ENCODE peak calls at places on chromosome 14, in ten cellular contexts. R is K562; L is RWPE2; K is colonic mucosa; N is IMR-90; O is tibial nerve; E is progenitor cell of endocrine pancreas; M is D721Med; V is CD4-positive, alpha-beta T cell; D is cardiac fibroblast. U is an unnamed sample.

GRCh38 chr14:58992935-58993334 is 195.5 kb upstream of the DAAM1 start:
- DNase-seq in N (no peak), D (no peak), K (no peak), E (no peak), R (no peak), M (no peak), O (no peak), V (no peak), L (no peak), U (no peak)

GRCh38 chr14:29274890-29275651 is 508.5 kb downstream of the FOXG1 start:
- DNase-seq in O (no peak), V (no peak), E (no peak), R (no peak), N (no peak), D (no peak), L (no peak), K (no peak), M (no peak), U (no peak)

GRCh38 chr14:105411017-105411941 is 8.3 kb upstream of the MTA1 start:
- DNase-seq in V (no peak), D (peak), N (peak), O (no peak), E (no peak), M (peak), K (no peak), L (peak), R (peak), U (peak)

GRCh38 chr14:23626946-23627345 is 9.2 kb upstream of the DHRS2 start:
- DNase-seq in V (no peak), L (no peak), E (no peak), D (no peak), R (no peak), O (no peak), K (no peak), M (no peak), N (no peak), U (no peak)

GRCh38 chr14:100640481-100641273 is 53.5 kb upstream of the BEGAIN start:
- DNase-seq in R (no peak), M (no peak), N (peak), O (no peak), D (no peak), K (no peak), L (no peak), E (no peak), V (peak), U (no peak)

GRCh38 chr14:22502007-22502406 is 87.0 kb downstream of the DAD1 start:
- DNase-seq in V (no peak), L (no peak), K (peak), D (no peak), M (no peak), N (no peak), R (no peak), E (no peak), O (no peak), U (no peak)

GRCh38 chr14:74875941-74876913 is at the start of gene PROX2:
- DNase-seq in D (peak), L (no peak), K (no peak), V (peak), O (no peak), M (no peak), R (no peak), N (no peak), E (no peak), U (peak)

GRCh38 chr14:75561013-75561432 is 17.4 kb upstream of the FLVCR2 start:
- DNase-seq in R (peak), N (peak), V (peak), K (peak), D (peak), E (peak), M (peak), O (peak), L (peak), U (peak)

GRCh38 chr14:76352639-76353281 is 23.2 kb upstream of the ESRRB start:
- DNase-seq in E (peak), L (no peak), M (peak), R (peak), K (peak), O (peak), D (peak), N (peak), V (peak), U (peak)

GRCh38 chr14:25132734-25133422 is 82.9 kb upstream of the STXBP6 start:
- DNase-seq in N (peak), K (peak), D (peak), V (peak), R (peak), O (peak), L (no peak), M (peak), E (peak), U (peak)

DNA sequence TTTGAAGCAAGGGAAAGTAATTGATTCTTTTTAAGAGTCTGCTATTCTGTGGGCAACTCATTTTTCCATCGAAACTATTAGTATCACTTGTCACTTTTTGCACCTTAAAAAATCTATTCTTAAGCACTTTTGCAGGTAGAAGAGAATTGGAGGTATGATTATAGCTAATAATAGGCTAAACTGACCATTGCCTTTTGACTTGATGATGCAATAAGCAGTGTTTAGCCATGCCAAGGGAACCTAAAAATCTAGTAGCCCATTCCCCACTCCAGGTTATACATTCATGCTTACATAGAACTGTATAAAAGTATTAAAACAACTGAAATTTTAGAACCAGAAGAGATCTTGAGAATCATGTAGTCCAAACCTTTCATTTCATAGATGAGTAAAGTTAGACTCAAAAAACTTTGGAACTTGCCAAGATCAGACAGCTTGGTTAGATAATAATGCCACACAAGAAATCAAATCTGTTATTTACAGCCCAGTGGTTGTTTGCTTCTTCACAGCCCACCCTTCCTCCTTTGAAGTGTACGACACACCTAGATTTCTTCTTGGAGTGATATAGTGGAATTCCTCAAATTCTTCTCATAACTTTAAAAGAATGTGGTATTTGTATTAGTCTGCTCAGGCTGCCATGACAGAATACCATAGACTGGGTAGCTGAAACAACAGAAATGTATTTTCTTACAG is 21.7 kb upstream of the GARIN2 start:
- DNase-seq in O (no peak), L (no peak), D (peak), K (no peak), N (no peak), R (no peak), E (no peak), M (no peak), V (no peak), U (no peak)
- TF ChIP-seq CTCF in O (no peak), L (no peak), D (no peak), K (no peak), N (no peak), R (no peak), E (no peak), M (no peak), V (no peak), U (no peak)

DNA sequence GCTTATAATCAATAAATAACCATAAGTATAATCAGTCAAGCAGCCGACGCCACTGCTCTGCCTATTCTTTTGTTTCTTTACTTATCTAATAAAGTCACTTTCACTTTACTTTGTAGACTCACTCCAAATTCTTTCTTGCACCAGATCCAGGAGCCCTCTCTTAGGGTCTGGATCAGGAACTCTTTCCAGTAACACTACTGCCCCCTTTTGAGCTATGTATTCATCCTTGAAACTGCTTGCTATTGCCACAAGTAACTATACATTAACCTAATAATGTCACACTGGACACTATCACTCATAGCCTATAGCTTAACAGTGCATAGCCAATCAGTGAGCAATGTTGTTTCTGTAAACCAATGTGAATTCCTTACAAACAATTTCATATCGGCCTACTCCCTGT is 2.8 kb upstream of the NID2 start:
- DNase-seq in D (peak), O (no peak), V (no peak), E (no peak), R (no peak), K (no peak), M (no peak), L (no peak), N (peak), U (peak)
- TF ChIP-seq CTCF in D (peak), O (no peak), V (no peak), E (peak), R (peak), K (no peak), M (peak), L (no peak), N (peak), U (peak)

DNA sequence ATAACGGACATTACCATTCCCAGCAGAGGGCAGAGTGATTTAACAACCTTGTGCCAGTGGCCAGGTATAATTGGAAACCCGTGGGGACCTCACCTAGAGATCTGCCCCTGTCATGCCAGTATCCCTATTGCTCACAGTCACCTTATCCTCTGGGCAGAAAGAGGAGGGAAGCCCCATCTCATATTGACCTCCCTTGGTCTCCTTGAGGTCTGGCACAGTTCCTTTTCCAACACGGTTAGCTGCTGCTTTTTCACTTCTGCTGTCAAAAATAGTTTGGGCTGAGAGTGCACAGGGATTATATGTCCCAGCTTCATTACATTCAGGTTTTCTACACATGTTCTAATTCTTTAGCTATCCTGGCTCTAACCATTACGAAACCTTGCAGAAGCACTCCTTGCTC is 111.6 kb upstream of the MIS18BP1 start:
- DNase-seq in R (no peak), N (no peak), L (no peak), O (no peak), D (no peak), V (no peak), E (no peak), K (no peak), M (no peak), U (no peak)
- TF ChIP-seq CTCF in R (no peak), N (no peak), L (no peak), O (no peak), D (no peak), V (no peak), E (no peak), K (no peak), M (no peak), U (no peak)

DNA sequence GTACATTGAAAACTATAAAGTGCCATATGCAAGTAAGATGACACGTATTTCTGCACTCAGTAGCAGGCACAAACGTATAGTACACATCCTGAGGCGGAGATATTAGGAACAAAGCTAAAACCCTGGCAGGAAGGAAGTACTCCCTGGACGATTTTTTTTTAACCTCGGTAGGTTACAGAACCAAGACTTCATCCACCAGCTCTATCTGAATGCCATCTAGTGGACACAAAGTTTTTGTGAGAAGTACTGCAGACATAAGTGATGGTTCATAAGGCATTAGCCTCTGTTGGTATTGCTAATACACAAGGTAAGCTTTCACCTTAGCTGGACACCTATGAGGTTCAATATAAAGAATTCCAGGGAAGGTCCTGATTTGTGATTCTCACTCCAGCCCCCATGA is 83.0 kb upstream of the CCDC196 start:
- DNase-seq in M (no peak), K (no peak), D (peak), R (no peak), O (no peak), N (peak), L (no peak), E (no peak), V (no peak), U (peak)
- TF ChIP-seq CTCF in M (peak), K (no peak), D (peak), R (no peak), O (peak), N (no peak), L (peak), E (peak), V (peak), U (peak)

DNA sequence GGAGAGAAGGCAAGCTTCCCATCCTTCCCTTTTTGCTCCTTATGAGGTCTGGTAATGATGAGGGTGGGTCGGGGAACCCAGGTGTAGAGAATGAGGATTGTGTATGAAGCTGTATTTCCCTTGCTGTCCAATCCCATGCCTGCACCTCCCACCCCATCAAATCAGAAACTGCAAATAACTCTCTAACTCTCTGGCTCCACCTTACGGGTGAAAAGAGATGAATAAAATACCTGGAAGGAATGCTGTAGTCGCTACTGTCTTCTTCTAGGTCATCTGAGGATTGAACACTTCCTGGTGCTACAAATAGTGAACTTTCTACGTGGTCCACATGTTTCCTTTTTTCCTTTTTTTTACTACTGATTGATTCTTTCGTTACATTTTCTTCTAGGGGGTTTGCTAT is 38.9 kb upstream of the DICER1 start:
- DNase-seq in D (no peak), E (no peak), M (no peak), N (no peak), V (no peak), O (no peak), R (peak), K (no peak), L (no peak), U (no peak)
- TF ChIP-seq CTCF in D (no peak), E (peak), M (peak), N (no peak), V (peak), O (no peak), R (peak), K (peak), L (peak), U (no peak)

GRCh38 chr14:102431751-102432150 is 69.0 kb downstream of the TECPR2 start:
- DNase-seq in M (no peak), V (no peak), E (no peak), L (no peak), R (no peak), O (no peak), K (no peak), N (no peak), D (no peak), U (no peak)
- TF ChIP-seq CTCF in M (no peak), V (no peak), E (no peak), L (no peak), R (no peak), O (no peak), K (no peak), N (no peak), D (no peak), U (no peak)

DNA sequence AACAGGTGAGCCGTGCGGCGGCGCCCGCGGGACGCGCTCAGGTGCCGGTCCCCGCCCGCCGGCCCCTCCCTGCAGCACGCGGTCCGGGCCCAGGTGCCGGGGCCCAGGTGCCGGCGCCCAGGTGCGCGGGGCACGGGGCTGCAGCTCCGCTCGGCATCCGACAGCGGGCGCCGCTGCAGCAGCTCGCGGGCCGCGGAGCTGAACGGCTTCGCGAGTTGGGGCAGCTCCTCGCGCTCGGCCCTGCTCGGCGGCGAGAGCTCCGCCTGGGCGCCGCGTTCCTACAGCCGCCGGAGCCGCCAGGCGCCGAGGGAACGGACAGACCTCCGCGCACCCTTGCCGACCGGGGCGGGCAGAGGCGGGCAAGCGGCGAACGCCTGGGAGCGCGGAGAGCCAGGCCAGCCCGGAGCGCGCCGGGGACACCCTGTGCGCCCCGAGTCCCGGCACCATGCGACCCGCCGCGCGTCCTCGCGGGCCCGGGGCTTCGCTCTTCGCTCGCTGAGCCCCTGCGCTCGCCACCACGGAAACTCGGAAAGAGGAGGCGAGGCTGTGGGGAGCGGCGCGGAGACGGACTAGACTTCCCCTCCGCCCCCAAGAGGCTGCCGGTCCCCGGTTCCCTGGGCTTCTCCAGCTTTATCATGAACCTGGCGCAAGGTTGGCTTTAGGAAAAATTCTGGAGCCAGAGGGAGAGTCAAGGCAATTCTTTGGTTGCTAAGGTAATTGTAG is at the start of gene RGS6:
- DNase-seq in R (no peak), O (no peak), V (no peak), L (no peak), N (no peak), D (peak), M (no peak), E (peak), K (peak), U (no peak)
- TF ChIP-seq CTCF in R (no peak), O (peak), V (no peak), L (peak), N (no peak), D (no peak), M (peak), E (peak), K (no peak), U (no peak)

GRCh38 chr14:39731912-39732311 is 299.7 kb upstream of the FBXO33 start:
- DNase-seq in K (no peak), D (no peak), E (no peak), N (no peak), O (no peak), L (no peak), R (no peak), V (no peak), M (no peak), U (no peak)
- TF ChIP-seq CTCF in K (no peak), D (no peak), E (peak), N (no peak), O (no peak), L (peak), R (no peak), V (no peak), M (no peak), U (no peak)

DNA sequence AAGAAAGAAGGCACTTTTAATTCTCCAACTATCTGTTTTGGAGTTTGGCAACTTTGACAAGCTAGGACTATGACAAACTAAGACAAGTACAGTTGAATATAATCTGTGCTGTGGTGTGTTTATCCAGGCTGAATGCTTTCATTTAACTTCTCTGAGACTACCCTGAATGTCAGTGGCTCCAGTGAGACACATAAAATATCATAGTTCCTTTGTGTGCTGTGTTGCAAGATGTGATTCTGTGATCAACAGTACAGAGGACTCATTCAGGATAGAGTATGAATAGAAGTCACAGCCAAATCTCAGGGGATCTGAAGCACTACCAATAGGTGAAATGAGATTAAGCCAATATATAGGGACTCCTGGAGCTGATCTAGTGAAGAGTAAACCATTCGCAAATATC is 876.9 kb upstream of the FBXO33 start:
- DNase-seq in E (no peak), V (no peak), D (no peak), L (no peak), N (no peak), R (no peak), O (no peak), M (no peak), K (no peak), U (no peak)
- TF ChIP-seq CTCF in E (no peak), V (no peak), D (no peak), L (no peak), N (no peak), R (no peak), O (no peak), M (no peak), K (no peak), U (no peak)

GRCh38 chr14:68463299-68463698 is 329.6 kb downstream of the ZFP36L1 start:
- DNase-seq in K (no peak), O (no peak), M (no peak), D (no peak), N (no peak), E (no peak), V (no peak), R (no peak), L (no peak), U (no peak)

GRCh38 chr14:68464716-68465115 is 328.2 kb downstream of the ZFP36L1 start:
- DNase-seq in R (no peak), O (no peak), K (no peak), V (no peak), L (peak), E (no peak), M (no peak), D (peak), N (peak), U (no peak)

GRCh38 chr14:68461086-68461485 is 331.8 kb downstream of the ZFP36L1 start:
- DNase-seq in O (no peak), V (no peak), M (no peak), D (no peak), E (no peak), K (no peak), R (no peak), L (no peak), N (no peak), U (no peak)

GRCh38 chr14:68463705-68464104 is 329.2 kb downstream of the ZFP36L1 start:
- DNase-seq in R (no peak), E (no peak), V (no peak), K (no peak), L (no peak), M (no peak), N (no peak), D (peak), O (no peak), U (no peak)

DNA sequence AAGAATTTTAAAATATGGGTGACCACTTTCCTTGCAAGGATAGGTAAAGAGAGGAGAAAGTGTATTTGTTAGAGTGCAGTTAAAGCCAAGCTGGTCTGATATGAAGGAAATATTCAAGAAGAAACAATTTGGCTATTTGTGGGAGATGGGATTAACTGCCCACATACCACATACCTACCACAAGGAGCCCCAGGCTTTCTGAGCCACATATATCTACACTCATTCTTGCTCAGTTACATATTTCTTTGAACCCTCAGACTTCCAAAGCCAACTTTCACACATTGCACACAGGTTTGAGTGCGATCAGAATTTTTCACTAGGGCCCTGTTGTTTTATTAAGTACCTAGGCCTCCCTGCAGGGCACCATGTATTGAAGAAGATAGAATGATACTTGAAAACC is 330.2 kb downstream of the ZFP36L1 start:
- DNase-seq in R (no peak), V (no peak), K (no peak), M (no peak), D (no peak), N (no peak), E (no peak), L (no peak), O (no peak), U (no peak)
- TF ChIP-seq CTCF in R (no peak), V (no peak), K (no peak), M (no peak), D (peak), N (peak), E (peak), L (peak), O (no peak), U (peak)

U was measured in fibroblast of villous mesenchyme.